ENCODE peak calls at places on chromosomes 4 and X, in six cellular contexts. V, A, Z, S, O and Q are unnamed samples.
A peak's percentile ranks its signal among the peaks of the same experiment; 100 is the strongest.

GRCh38 chr4:120736312-120736711 is 186.2 kb downstream of the PRDM5 start:
- DNase-seq in V (no peak), A (no peak), Z (no peak), S (no peak), O (no peak), Q (no peak)

GRCh38 chr4:26176621-26177121 is 144.1 kb upstream of the RBPJ start:
- DNase-seq in V (no peak), A (no peak), Z (no peak), S (peak; percentile 91), O (no peak), Q (no peak)

GRCh38 chr4:134313591-134313990 is 112.0 kb upstream of the PABPC4L start:
- DNase-seq in V (no peak), A (no peak), Z (peak; percentile 2), S (no peak), O (no peak), Q (no peak)

GRCh38 chrX:71650333-71650969 is 16.9 kb upstream of the LOC101059915 start:
- DNase-seq in V (no peak), A (no peak), Z (peak; percentile 6), S (no peak), O (no peak), Q (no peak)

GRCh38 chrX:111270339-111270738 is at the start of gene CAPN6:
- DNase-seq in V (no peak), A (no peak), Z (no peak), S (peak; percentile 40), O (no peak), Q (no peak)

GRCh38 chr4:93394488-93395185 is 433.9 kb upstream of the ATOH1 start:
- DNase-seq in V (no peak), A (no peak), Z (peak; percentile 45), S (peak; percentile 40), O (no peak), Q (no peak)

GRCh38 chr4:46648088-46648744 is 258.3 kb upstream of the GABRA2 start:
- DNase-seq in V (no peak), A (no peak), Z (no peak), S (peak; percentile 13), O (peak; percentile 26), Q (no peak)

GRCh38 chr4:128737098-128737513 is 72.4 kb upstream of the JADE1 start:
- DNase-seq in V (no peak), A (no peak), Z (no peak), S (no peak), O (no peak), Q (no peak)

GRCh38 chr4:143514432-143514831 is 930 bp downstream of the SMARCA5 start:
- DNase-seq in V (peak; percentile 0), A (peak; percentile 57), Z (peak; percentile 74), S (peak; percentile 77), O (peak; percentile 49), Q (peak; percentile 9)

GRCh38 chr4:128379860-128380259 is 92.2 kb upstream of the PGRMC2 start:
- DNase-seq in V (no peak), A (no peak), Z (peak; percentile 32), S (peak; percentile 57), O (peak; percentile 25), Q (no peak)

GRCh38 chr4:20305976-20306375 is 54.3 kb downstream of the SLIT2 start:
- DNase-seq in V (no peak), A (no peak), Z (no peak), S (peak; percentile 52), O (peak; percentile 40), Q (no peak)

GRCh38 chr4:23876418-23877089 is 13.3 kb downstream of the PPARGC1A start:
- DNase-seq in V (no peak), A (no peak), Z (no peak), S (no peak), O (no peak), Q (no peak)